ENCODE peak calls at places on chromosomes 2 and 18, in six cellular contexts. N is astrocyte of the spinal cord; Q is uterus; G is CD8-positive, alpha-beta T cell; E is fibroblast of lung; B is thoracic aorta. C is an unnamed sample.

GRCh38 chr2:55130849-55131248 is 80.6 kb upstream of the RTN4 start:
- DNase-seq in Q (no peak), N (no peak), B (no peak), E (no peak), G (no peak), C (no peak)

GRCh38 chr2:84223191-84223590 is 235.9 kb downstream of the SUCLG1 start:
- DNase-seq in N (peak), Q (no peak), B (no peak), G (no peak), E (peak), C (peak)

GRCh38 chr2:102253140-102253752 is 58.1 kb upstream of the IL1RL1 start:
- DNase-seq in N (no peak), G (no peak), Q (no peak), B (no peak), E (no peak), C (peak)

GRCh38 chr2:132448771-132449170 is 32.2 kb downstream of the GPR39 start:
- DNase-seq in B (no peak), E (peak), N (peak), G (no peak), Q (no peak), C (peak)

GRCh38 chr2:44778671-44779476 is 162.6 kb upstream of the SIX3 start:
- DNase-seq in G (no peak), Q (no peak), B (no peak), N (no peak), E (no peak), C (no peak)

GRCh38 chr2:20439503-20439902 is 7.4 kb upstream of the RHOB start:
- DNase-seq in Q (no peak), E (no peak), N (no peak), G (no peak), B (no peak), C (no peak)

GRCh38 chr2:106192752-106193490 is 1.2 kb downstream of the UXS1 start:
- DNase-seq in B (no peak), N (peak), G (no peak), E (peak), Q (peak), C (peak)

GRCh38 chr2:60948926-60949579 is 67.7 kb downstream of the REL start:
- DNase-seq in Q (no peak), N (peak), G (no peak), B (no peak), E (peak), C (peak)

GRCh38 chr18:72986103-72986502 is 118.3 kb upstream of the NETO1 start:
- DNase-seq in E (peak), Q (no peak), G (no peak), N (peak), B (no peak), C (peak)

GRCh38 chr2:46010925-46011490 is 286.2 kb upstream of the EPAS1 start:
- DNase-seq in Q (no peak), E (peak), N (peak), G (no peak), B (no peak), C (peak)

GRCh38 chr2:181848356-181848876 is 43.1 kb upstream of the ITPRID2 start:
- DNase-seq in E (peak), Q (no peak), B (no peak), G (no peak), N (no peak), C (no peak)

GRCh38 chr18:70373062-70373519 is 84.2 kb downstream of the SOCS6 start:
- DNase-seq in E (peak), N (peak), Q (no peak), B (no peak), G (no peak), C (peak)

GRCh38 chr18:79139206-79139605 is 70.0 kb downstream of the ATP9B start:
- DNase-seq in E (no peak), B (no peak), G (peak), Q (no peak), N (no peak), C (no peak)

GRCh38 chr2:214895469-214895868 is 86.0 kb upstream of the BARD1 start:
- DNase-seq in G (no peak), E (no peak), N (no peak), B (no peak), Q (no peak), C (no peak)

GRCh38 chr2:169963786-169964185 is 136.5 kb downstream of the UBR3 start:
- DNase-seq in G (no peak), E (no peak), Q (no peak), N (no peak), B (no peak), C (no peak)

GRCh38 chr2:152820048-152820447 is 101.6 kb downstream of the ARL6IP6 start:
- DNase-seq in N (no peak), B (no peak), E (no peak), Q (no peak), G (no peak), C (no peak)

GRCh38 chr2:53484521-53484920 is 283.1 kb upstream of the CHAC2 start:
- DNase-seq in E (no peak), B (no peak), G (no peak), Q (no peak), N (no peak), C (no peak)

GRCh38 chr2:237652181-237652580 is 24.8 kb downstream of the LRRFIP1 start:
- DNase-seq in N (no peak), G (no peak), B (no peak), E (no peak), Q (peak), C (no peak)

GRCh38 chr2:230942920-230943896 is 18.2 kb upstream of the GPR55 start:
- DNase-seq in B (no peak), G (no peak), Q (no peak), N (peak), E (peak), C (no peak)

GRCh38 chr2:28424799-28425492 is 32.3 kb downstream of the FOSL2 start:
- DNase-seq in Q (no peak), B (no peak), G (no peak), E (no peak), N (no peak), C (no peak)

GRCh38 chr2:18926633-18927524 is 337.5 kb upstream of the NT5C1B start:
- DNase-seq in E (peak), B (no peak), Q (no peak), N (no peak), G (no peak), C (no peak)

GRCh38 chr18:61998957-61999356 is 106.2 kb upstream of the RNF152 start:
- DNase-seq in B (no peak), N (peak), G (no peak), Q (no peak), E (peak), C (peak)

GRCh38 chr2:218999881-219000568 is 6.8 kb upstream of the CRYBA2 start:
- DNase-seq in B (no peak), N (no peak), E (no peak), G (no peak), Q (no peak), C (no peak)

GRCh38 chr2:42844901-42845685 is 52.7 kb upstream of the HAAO start:
- DNase-seq in G (no peak), N (no peak), E (peak), B (no peak), Q (peak), C (peak)

GRCh38 chr2:177728920-177729319 is 336.3 kb downstream of the AGPS start:
- DNase-seq in Q (no peak), N (no peak), G (no peak), E (peak), B (no peak), C (no peak)

GRCh38 chr2:9230051-9230802 is 23.6 kb downstream of the ASAP2 start:
- DNase-seq in B (no peak), Q (peak), G (no peak), E (peak), N (no peak), C (no peak)

GRCh38 chr2:138030459-138030858 is 66.2 kb downstream of the HNMT start:
- DNase-seq in E (peak), N (peak), G (no peak), B (no peak), Q (no peak), C (peak)

GRCh38 chr18:31500161-31500688 is 2.2 kb downstream of the DSG2 start:
- DNase-seq in B (no peak), N (no peak), G (no peak), E (no peak), Q (no peak), C (no peak)

GRCh38 chr2:172101707-172102158 is 967 bp downstream of the DLX2 start:
- DNase-seq in N (no peak), G (peak), E (no peak), Q (no peak), B (no peak), C (no peak)

GRCh38 chr2:241797441-241798080 is 11.4 kb upstream of the NEU4 start:
- DNase-seq in E (no peak), Q (no peak), G (peak), B (no peak), N (no peak), C (no peak)

GRCh38 chr2:241799522-241800197 is 9.3 kb upstream of the NEU4 start:
- DNase-seq in Q (no peak), E (no peak), N (no peak), G (no peak), B (no peak), C (no peak)

GRCh38 chr2:241796610-241797138 is 12.3 kb upstream of the NEU4 start:
- DNase-seq in G (peak), E (no peak), B (no peak), N (no peak), Q (no peak), C (no peak)

GRCh38 chr2:241798081-241798630 is 10.8 kb upstream of the NEU4 start:
- DNase-seq in N (no peak), Q (peak), G (peak), B (no peak), E (no peak), C (no peak)

GRCh38 chr2:241798631-241799521 is 10.1 kb upstream of the NEU4 start:
- DNase-seq in Q (peak), B (no peak), E (no peak), N (no peak), G (peak), C (no peak)
- H3K4me3 ChIP-seq in Q (no peak), B (no peak), E (no peak), N (no peak), G (no peak), C (no peak)

GRCh38 chr18:37935086-37935485 is 369.5 kb upstream of the CELF4 start:
- DNase-seq in E (no peak), B (no peak), N (no peak), G (no peak), Q (no peak), C (no peak)

GRCh38 chr18:37937287-37937686 is 371.7 kb upstream of the CELF4 start:
- DNase-seq in B (no peak), G (no peak), E (no peak), N (no peak), Q (no peak), C (peak)
- TF ChIP-seq CTCF in B (no peak), G (no peak), E (no peak), N (no peak), Q (no peak), C (no peak)

DNA sequence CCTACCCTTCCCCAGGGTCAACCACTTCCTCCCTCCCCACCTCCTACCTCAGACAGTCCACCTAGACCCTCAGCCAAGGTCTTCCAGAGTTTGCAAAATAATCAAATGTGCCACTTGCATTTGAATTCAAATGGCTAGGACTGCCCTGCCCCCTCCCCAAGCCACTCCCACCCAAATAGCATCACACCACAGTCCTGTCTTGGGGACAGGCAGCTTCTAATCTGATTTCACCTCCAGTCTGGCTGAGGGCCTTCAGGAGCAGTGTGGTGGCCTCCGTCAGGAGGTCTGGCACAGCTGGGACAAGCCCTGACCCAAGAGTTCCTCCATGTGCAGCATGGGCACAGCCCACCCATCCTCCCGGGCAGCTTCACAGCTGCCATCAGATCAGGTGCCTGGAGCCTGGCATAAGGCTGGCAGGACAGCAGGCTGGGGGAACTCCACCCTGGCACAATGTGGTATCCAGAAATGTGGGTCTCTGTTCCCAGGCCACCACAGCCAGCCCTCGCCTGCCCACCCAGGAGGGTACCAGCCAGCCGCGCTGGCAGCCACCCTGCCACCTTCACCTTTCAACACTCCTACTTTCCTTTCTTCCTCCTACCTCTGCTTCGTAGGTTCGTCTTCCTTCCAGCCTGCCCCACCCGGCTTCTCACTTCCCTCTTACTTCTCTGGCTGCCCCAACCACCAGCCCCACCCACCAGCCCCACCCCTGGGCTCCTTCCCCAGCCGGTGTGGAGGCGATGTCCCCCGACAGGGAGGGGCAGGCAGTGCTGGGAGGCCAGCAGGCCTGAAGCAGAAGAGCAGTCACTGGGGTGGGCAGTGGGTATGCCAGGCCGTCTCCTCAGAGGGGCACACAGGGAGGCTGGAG is at the start of gene CAPG:
- DNase-seq in Q (no peak), E (peak), N (no peak), B (no peak), G (peak), C (peak)
- H3K4me3 ChIP-seq in Q (no peak), E (no peak), N (no peak), B (peak), G (no peak), C (peak)

GRCh38 chr2:58357521-58357920 is 116.4 kb upstream of the FANCL start:
- DNase-seq in G (no peak), N (no peak), E (no peak), Q (no peak), B (no peak), C (no peak)

GRCh38 chr2:58354230-58354629 is 113.1 kb upstream of the FANCL start:
- DNase-seq in E (no peak), N (no peak), B (no peak), Q (no peak), G (no peak), C (no peak)

DNA sequence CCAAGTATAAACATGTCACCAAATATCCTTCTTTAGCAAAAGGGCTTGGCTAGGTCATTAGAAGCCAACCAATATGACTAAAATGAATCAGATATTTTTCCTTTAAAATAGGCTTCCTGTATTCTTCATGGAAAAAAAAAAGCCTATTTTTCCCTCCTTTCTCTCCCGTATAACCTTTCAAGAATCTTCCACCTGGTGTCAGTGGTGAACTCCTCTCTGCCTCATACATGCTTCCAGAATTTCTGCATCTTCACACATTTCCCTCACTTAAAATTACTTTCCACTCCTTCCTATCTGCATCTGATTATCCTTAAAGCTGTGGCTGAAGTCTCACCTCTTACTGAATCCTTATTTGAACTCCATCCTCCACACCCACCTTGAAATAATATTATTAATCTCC is 116.9 kb upstream of the FANCL start:
- DNase-seq in Q (no peak), B (no peak), N (no peak), E (no peak), G (no peak), C (no peak)
- TF ChIP-seq CTCF in Q (no peak), B (no peak), N (no peak), E (no peak), G (no peak), C (no peak)

GRCh38 chr2:27281442-27281841 is 787 bp upstream of the TRIM54 start:
- DNase-seq in B (no peak), N (no peak), G (no peak), Q (no peak), E (no peak), C (no peak)

GRCh38 chr2:27285481-27285880 is 3.3 kb downstream of the TRIM54 start:
- DNase-seq in G (no peak), N (no peak), E (no peak), B (no peak), Q (no peak), C (no peak)

GRCh38 chr2:27281855-27282559 is at the start of gene TRIM54:
- DNase-seq in G (no peak), N (no peak), B (no peak), Q (no peak), E (no peak), C (no peak)

GRCh38 chr2:27282892-27283291 is 663 bp downstream of the TRIM54 start:
- DNase-seq in Q (no peak), N (no peak), E (no peak), B (no peak), G (no peak), C (peak)

DNA sequence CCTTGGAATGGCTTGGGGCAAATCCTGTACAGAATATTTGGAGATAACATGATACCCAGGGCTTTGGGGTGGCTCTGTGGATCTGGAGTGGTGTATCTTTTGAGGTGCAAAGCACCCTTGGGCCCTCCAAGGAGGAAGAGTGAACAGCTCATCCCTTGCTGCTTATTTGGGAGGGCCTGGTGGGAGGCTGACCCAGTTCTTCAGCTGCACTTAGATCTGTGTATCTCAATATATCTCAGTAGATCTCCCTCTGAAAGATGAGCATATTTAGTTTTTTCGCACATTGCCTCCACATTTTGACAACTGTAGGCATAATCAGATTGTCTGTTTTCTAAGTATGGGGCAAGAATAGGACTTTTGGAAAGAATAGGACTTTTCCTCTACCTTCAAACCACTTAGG is 2.8 kb downstream of the TRIM54 start:
- DNase-seq in E (no peak), Q (no peak), G (no peak), N (no peak), B (no peak), C (no peak)
- H3K4me3 ChIP-seq in E (no peak), Q (no peak), G (no peak), N (no peak), B (no peak), C (no peak)

DNA sequence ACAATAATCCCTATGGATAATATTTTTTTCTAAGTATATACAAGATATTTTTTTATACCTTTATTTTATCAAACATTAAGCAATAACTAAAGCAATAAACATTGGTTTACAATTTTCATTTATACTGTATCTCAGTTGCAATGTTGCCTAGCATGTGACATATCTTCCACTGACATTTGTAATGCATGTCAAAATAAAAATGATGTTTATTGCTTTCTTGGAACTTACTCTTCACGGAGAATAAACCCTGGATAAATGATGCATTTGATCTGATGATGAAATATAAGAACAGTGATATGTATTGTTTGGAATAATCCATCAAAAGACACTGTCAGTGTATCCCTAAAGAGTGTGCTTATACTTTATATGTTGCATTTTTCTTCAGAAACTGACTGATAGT is 135.7 kb downstream of the SPAG16 start:
- DNase-seq in Q (no peak), B (no peak), N (no peak), E (no peak), G (no peak), C (no peak)
- TF ChIP-seq CTCF in Q (no peak), B (no peak), N (no peak), E (no peak), G (no peak), C (no peak)

GRCh38 chr2:96520231-96520630 is 15.1 kb upstream of the NEURL3 start:
- DNase-seq in G (no peak), E (no peak), B (no peak), N (no peak), Q (no peak), C (no peak)

GRCh38 chr2:96522304-96523203 is 14.0 kb upstream of the ARID5A start:
- DNase-seq in N (no peak), G (no peak), E (no peak), B (no peak), Q (no peak), C (no peak)

GRCh38 chr2:96523659-96524481 is 12.7 kb upstream of the ARID5A start:
- DNase-seq in B (no peak), G (no peak), E (no peak), N (no peak), Q (peak), C (no peak)

GRCh38 chr2:96520697-96521096 is 15.5 kb upstream of the NEURL3 start:
- DNase-seq in N (no peak), Q (no peak), B (no peak), G (no peak), E (no peak), C (no peak)

GRCh38 chr2:96521219-96521618 is 15.3 kb upstream of the ARID5A start:
- DNase-seq in B (no peak), Q (no peak), E (no peak), G (no peak), N (no peak), C (no peak)
- H3K4me3 ChIP-seq in B (no peak), Q (no peak), E (no peak), G (no peak), N (no peak), C (no peak)

GRCh38 chr2:150610670-150611279 is 123.3 kb upstream of the RND3 start:
- DNase-seq in E (no peak), B (no peak), N (peak), G (no peak), Q (no peak), C (peak)
- TF ChIP-seq CTCF in E (peak), B (peak), N (peak), G (no peak), Q (no peak), C (peak)

DNA sequence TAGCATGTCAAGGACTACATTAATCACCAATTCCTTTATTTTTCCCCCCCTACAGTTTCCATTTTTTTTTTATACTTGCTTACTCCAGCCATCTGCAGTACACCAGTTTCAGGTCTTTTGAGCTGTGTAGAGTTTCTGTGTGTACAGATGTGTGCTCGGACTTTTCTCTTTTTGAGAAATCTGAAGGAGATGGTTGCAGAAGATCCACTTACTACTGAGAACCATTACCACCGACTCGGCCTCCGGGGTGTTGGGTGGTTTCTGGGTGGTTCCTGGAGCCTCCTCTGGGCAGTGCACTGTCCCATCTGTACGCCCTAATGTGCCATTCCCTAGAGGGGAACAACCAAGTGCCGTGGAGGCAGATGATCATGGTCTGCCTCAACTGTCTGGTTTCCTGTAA is 15.4 kb upstream of the LYPD6B start:
- DNase-seq in N (no peak), Q (no peak), B (no peak), E (no peak), G (no peak), C (no peak)
- H3K4me3 ChIP-seq in N (no peak), Q (no peak), B (no peak), E (no peak), G (no peak), C (no peak)

GRCh38 chr2:100409461-100409860 is 8.0 kb downstream of the CHST10 start:
- DNase-seq in E (no peak), N (no peak), Q (no peak), G (no peak), B (no peak), C (no peak)
- TF ChIP-seq CTCF in E (no peak), N (no peak), Q (no peak), G (no peak), B (no peak), C (no peak)